ENCODE peak calls at places on chromosomes 7 and 10, in seven cellular contexts. V is cardiac fibroblast, Q is Panc1, P is AG10803, O is neural progenitor cell, T is heart right ventricle, G is ovary. C is an unnamed sample.

GRCh38 chr10:94066411-94066810 is 72.7 kb downstream of the PLCE1 start:
- DNase-seq in Q (no peak), O (peak), T (no peak), V (peak), P (peak), G (no peak), C (no peak)

GRCh38 chr10:36450385-36450784 is 675.0 kb upstream of the ANKRD30A start:
- DNase-seq in V (peak), O (no peak), G (no peak), Q (no peak), P (peak), T (no peak), C (no peak)

GRCh38 chr10:122225324-122225723 is 45.8 kb upstream of the BTBD16 start:
- DNase-seq in Q (no peak), O (no peak), G (no peak), T (no peak), V (no peak), P (no peak), C (no peak)

GRCh38 chr7:140304071-140304799 is 94.1 kb downstream of the SLC37A3 start:
- DNase-seq in G (no peak), Q (no peak), P (peak), V (peak), T (no peak), O (no peak), C (peak)

GRCh38 chr10:99920901-99921300 is 88.8 kb downstream of the DNMBP start:
- DNase-seq in T (no peak), O (no peak), V (peak), Q (no peak), P (peak), G (no peak), C (no peak)

GRCh38 chr7:101943889-101944605 is 126.6 kb downstream of the CUX1 start:
- DNase-seq in T (no peak), G (no peak), Q (no peak), V (no peak), O (no peak), P (no peak), C (no peak)

GRCh38 chr7:96952974-96953391 is 52.4 kb upstream of the DLX6 start:
- DNase-seq in O (no peak), T (no peak), P (peak), Q (no peak), G (no peak), V (peak), C (no peak)

GRCh38 chr10:126235979-126236851 is 152.1 kb downstream of the ADAM12 start:
- DNase-seq in V (no peak), P (no peak), O (no peak), G (no peak), T (no peak), Q (no peak), C (no peak)

GRCh38 chr10:117546020-117546629 is 3.6 kb downstream of the EMX2 start:
- DNase-seq in Q (no peak), O (no peak), P (no peak), V (no peak), G (no peak), T (no peak), C (no peak)

GRCh38 chr7:116547347-116547746 is 22.5 kb downstream of the CAV1 start:
- DNase-seq in T (no peak), P (peak), V (peak), O (no peak), Q (no peak), G (no peak), C (no peak)

GRCh38 chr10:70990661-70991060 is 102.3 kb upstream of the PCBD1 start:
- DNase-seq in Q (no peak), G (no peak), P (no peak), O (no peak), V (no peak), T (no peak), C (no peak)

GRCh38 chr10:124124123-124124768 is 30.8 kb upstream of the CHST15 start:
- DNase-seq in P (no peak), G (no peak), V (no peak), Q (no peak), O (no peak), T (no peak), C (no peak)

GRCh38 chr10:27448926-27449325 is 55.2 kb upstream of the RAB18 start:
- DNase-seq in G (no peak), Q (no peak), O (no peak), T (no peak), V (peak), P (peak), C (no peak)

GRCh38 chr10:86046845-86047460 is 319.6 kb downstream of the GRID1 start:
- DNase-seq in Q (no peak), G (no peak), P (no peak), V (no peak), O (no peak), T (no peak), C (no peak)

GRCh38 chr10:27742926-27743735 is 2.5 kb downstream of the MKX start:
- DNase-seq in O (peak), P (peak), T (no peak), Q (no peak), V (peak), G (peak), C (no peak)

GRCh38 chr7:158531661-158532060 is 56.0 kb downstream of the PTPRN2 start:
- DNase-seq in O (no peak), V (no peak), T (no peak), G (no peak), P (no peak), Q (no peak), C (no peak)

GRCh38 chr10:101041252-101041761 is 10.3 kb downstream of the SFXN3 start:
- DNase-seq in V (peak), T (peak), O (peak), G (peak), P (peak), Q (no peak), C (peak)

GRCh38 chr10:44933117-44933450 is 21.9 kb downstream of the TMEM72 start:
- DNase-seq in Q (no peak), T (no peak), P (no peak), G (no peak), V (no peak), O (no peak), C (no peak)

GRCh38 chr7:141685285-141686035 is 16.5 kb downstream of the DENND11 start:
- DNase-seq in O (no peak), T (no peak), V (no peak), G (no peak), P (no peak), Q (no peak), C (no peak)

GRCh38 chr7:86930554-86931307 is 128.7 kb downstream of the ELAPOR2 start:
- DNase-seq in O (no peak), T (no peak), G (no peak), Q (no peak), V (no peak), P (peak), C (no peak)

GRCh38 chr10:96998329-96998888 is 166.3 kb downstream of the LCOR start:
- DNase-seq in Q (no peak), T (no peak), O (no peak), V (peak), P (peak), G (peak), C (no peak)

GRCh38 chr10:44913312-44914079 is 2.4 kb downstream of the TMEM72 start:
- DNase-seq in T (no peak), O (no peak), Q (no peak), G (no peak), P (no peak), V (peak), C (no peak)

GRCh38 chr10:75508239-75508813 is 76.9 kb downstream of the LRMDA start:
- DNase-seq in O (no peak), T (no peak), P (peak), V (peak), G (no peak), Q (no peak), C (no peak)

GRCh38 chr7:13742126-13742525 is 247.3 kb downstream of the ETV1 start:
- DNase-seq in O (no peak), G (no peak), P (peak), Q (no peak), T (no peak), V (peak), C (no peak)

GRCh38 chr7:100965723-100966541 is 3.4 kb upstream of the MUC12 start:
- DNase-seq in T (peak), G (peak), P (peak), O (peak), V (peak), Q (no peak), C (peak)

GRCh38 chr7:25216837-25217236 is 11.4 kb downstream of the NPVF start:
- DNase-seq in Q (peak), O (peak), T (no peak), V (peak), G (no peak), P (peak), C (no peak)

GRCh38 chr7:36730046-36730445 is 5.8 kb upstream of the AOAH start:
- DNase-seq in O (no peak), Q (no peak), G (no peak), P (no peak), T (no peak), V (no peak), C (no peak)

GRCh38 chr7:135859548-135859947 is 110.9 kb upstream of the FAM180A start:
- DNase-seq in O (no peak), V (peak), Q (no peak), T (no peak), P (peak), G (no peak), C (no peak)

GRCh38 chr7:108002726-108003590 is at the start of gene LAMB1:
- DNase-seq in P (peak), Q (no peak), V (peak), O (peak), G (peak), T (peak), C (no peak)

GRCh38 chr7:41028591-41028990 is 674.3 kb downstream of the INHBA start:
- DNase-seq in P (no peak), V (peak), G (no peak), Q (no peak), T (no peak), O (no peak), C (no peak)

GRCh38 chr10:89392974-89393373 is 551 bp downstream of the IFIT1 start:
- DNase-seq in O (no peak), Q (no peak), P (peak), T (no peak), G (peak), V (peak), C (no peak)

GRCh38 chr10:3131098-3131497 is 41.5 kb downstream of the PITRM1 start:
- DNase-seq in T (no peak), O (no peak), V (peak), G (no peak), P (no peak), Q (no peak), C (no peak)

GRCh38 chr7:16463520-16463919 is 2.0 kb downstream of the SOSTDC1 start:
- DNase-seq in G (no peak), V (no peak), T (no peak), O (no peak), Q (no peak), P (no peak), C (no peak)

GRCh38 chr7:87918740-87919139 is 15.3 kb upstream of the ADAM22 start:
- DNase-seq in T (no peak), V (no peak), Q (no peak), P (no peak), O (no peak), G (no peak), C (no peak)

GRCh38 chr7:124489925-124490324 is 275.7 kb downstream of the GPR37 start:
- DNase-seq in Q (no peak), V (no peak), P (no peak), T (no peak), O (no peak), G (no peak), C (no peak)

GRCh38 chr7:142478479-142479220 is 220.8 kb upstream of the PRSS58 start:
- DNase-seq in P (peak), Q (no peak), G (no peak), V (peak), O (peak), T (no peak), C (no peak)

GRCh38 chr10:102780246-102780645 is 36.5 kb downstream of the WBP1L start:
- DNase-seq in P (peak), T (no peak), G (no peak), Q (no peak), O (no peak), V (peak), C (no peak)

GRCh38 chr10:102781921-102782542 is 38.3 kb downstream of the WBP1L start:
- DNase-seq in P (peak), V (peak), O (no peak), Q (no peak), T (no peak), G (peak), C (no peak)

GRCh38 chr10:102781089-102781920 is 37.6 kb downstream of the WBP1L start:
- DNase-seq in V (no peak), O (peak), G (peak), Q (no peak), P (no peak), T (no peak), C (no peak)

GRCh38 chr10:102783541-102783930 is 39.8 kb downstream of the WBP1L start:
- DNase-seq in V (peak), P (no peak), O (no peak), G (no peak), Q (no peak), T (no peak), C (no peak)

GRCh38 chr10:102782698-102783540 is 39.2 kb downstream of the WBP1L start:
- DNase-seq in P (peak), G (peak), T (peak), V (peak), O (no peak), Q (no peak), C (no peak)
- H3K4me3 ChIP-seq in P (no peak), G (peak), T (peak), V (peak), O (no peak), Q (no peak), C (no peak)

GRCh38 chr10:19815036-19815435 is 1.2 kb upstream of the PLXDC2 start:
- DNase-seq in O (no peak), T (no peak), Q (no peak), G (no peak), P (no peak), V (no peak), C (no peak)

GRCh38 chr10:19815478-19816419 is 483 bp upstream of the PLXDC2 start:
- DNase-seq in V (peak), P (no peak), T (peak), Q (no peak), G (peak), O (peak), C (no peak)

GRCh38 chr10:19819419-19820033 is 3.3 kb downstream of the PLXDC2 start:
- DNase-seq in P (peak), T (no peak), G (peak), V (peak), Q (peak), O (peak), C (no peak)

GRCh38 chr10:19816420-19817250 is at the start of gene PLXDC2:
- DNase-seq in P (peak), T (peak), G (peak), O (peak), V (peak), Q (no peak), C (no peak)

DNA sequence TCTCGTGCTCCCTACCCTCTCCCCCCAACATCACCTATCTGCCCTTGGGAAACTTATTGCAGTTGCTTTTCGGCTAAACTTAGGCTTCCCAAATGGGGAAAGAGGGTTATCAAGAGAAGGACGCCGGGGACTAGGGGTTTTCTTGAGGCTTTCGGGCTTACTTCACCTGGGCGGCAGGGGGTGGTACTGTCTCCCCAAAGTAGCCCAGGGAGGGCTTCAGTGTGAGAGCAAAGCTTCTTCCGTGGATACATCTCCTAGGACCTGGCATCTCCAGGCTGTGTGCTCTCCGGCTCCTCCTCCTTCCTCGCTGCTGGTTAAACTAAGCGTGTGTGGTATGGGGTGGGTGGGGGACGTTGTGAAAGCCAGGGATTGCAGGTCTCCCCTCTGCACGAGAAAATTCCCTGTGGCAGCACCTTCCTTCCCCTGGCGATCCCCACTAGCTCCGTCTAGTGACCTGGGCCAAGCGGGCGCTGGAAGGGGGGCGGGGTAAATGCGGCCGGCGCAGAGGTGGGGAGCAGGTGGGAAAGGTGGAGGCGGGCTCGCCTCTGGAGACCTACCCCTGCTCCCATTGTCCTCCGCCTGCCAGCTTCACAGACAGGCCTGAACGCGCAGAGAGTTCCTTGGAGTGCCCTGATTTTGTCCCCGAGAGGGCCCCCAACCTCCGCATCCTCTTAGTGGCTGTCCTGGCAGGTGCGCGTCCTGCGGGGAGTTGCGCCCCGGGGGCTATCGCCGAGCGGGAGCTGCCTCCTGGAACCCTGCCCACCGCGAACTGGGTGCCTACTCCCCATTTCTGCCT is 1.2 kb downstream of the PLXDC2 start:
- DNase-seq in O (peak), V (no peak), T (peak), P (no peak), G (peak), Q (no peak), C (no peak)
- TF ChIP-seq CTCF in O (peak), V (peak), T (peak), P (no peak), G (no peak), Q (no peak), C (no peak)

GRCh38 chr7:44071726-44072363 is 6.5 kb upstream of the PGAM2 start:
- DNase-seq in O (no peak), V (no peak), G (no peak), P (no peak), T (no peak), Q (no peak), C (no peak)

GRCh38 chr7:44075296-44076075 is 6.8 kb downstream of the POLM start:
- DNase-seq in V (no peak), T (no peak), O (no peak), P (no peak), G (no peak), Q (no peak), C (no peak)

GRCh38 chr7:44074349-44074695 is 8.0 kb downstream of the POLM start:
- DNase-seq in O (no peak), V (no peak), Q (no peak), G (no peak), P (no peak), T (no peak), C (no peak)

GRCh38 chr7:44072364-44073231 is 7.2 kb upstream of the PGAM2 start:
- DNase-seq in V (peak), P (peak), O (peak), Q (no peak), G (peak), T (peak), C (peak)

GRCh38 chr7:44073664-44074348 is 8.4 kb upstream of the PGAM2 start:
- DNase-seq in O (no peak), V (peak), G (peak), Q (no peak), T (peak), P (peak), C (peak)
- H3K4me3 ChIP-seq in O (no peak), V (no peak), G (no peak), Q (no peak), T (no peak), P (no peak), C (no peak)

GRCh38 chr10:91759581-91759986 is 38.6 kb upstream of the TNKS2 start:
- DNase-seq in P (no peak), T (no peak), Q (no peak), V (peak), G (no peak), O (no peak), C (no peak)

GRCh38 chr10:91762878-91763277 is 35.3 kb upstream of the TNKS2 start:
- DNase-seq in G (no peak), V (no peak), O (no peak), T (no peak), P (no peak), Q (no peak), C (no peak)

GRCh38 chr10:91756286-91756685 is 41.9 kb upstream of the TNKS2 start:
- DNase-seq in G (no peak), V (peak), P (peak), O (no peak), T (no peak), Q (no peak), C (no peak)

GRCh38 chr10:91758303-91759146 is 39.7 kb upstream of the TNKS2 start:
- DNase-seq in G (no peak), T (no peak), Q (peak), O (peak), P (peak), V (peak), C (no peak)
- TF ChIP-seq CTCF in G (no peak), T (peak), Q (peak), O (peak), P (peak), V (peak), C (peak)

GRCh38 chr7:29826530-29826822 is 20.2 kb downstream of the WIPF3 start:
- DNase-seq in T (no peak), P (no peak), Q (no peak), G (no peak), V (no peak), O (no peak), C (no peak)

GRCh38 chr7:29831705-29832104 is 25.4 kb downstream of the WIPF3 start:
- DNase-seq in P (no peak), O (no peak), T (no peak), G (no peak), V (no peak), Q (no peak), C (no peak)

GRCh38 chr7:29826904-29827303 is 20.6 kb downstream of the WIPF3 start:
- DNase-seq in Q (no peak), T (no peak), V (no peak), P (no peak), O (no peak), G (no peak), C (no peak)

DNA sequence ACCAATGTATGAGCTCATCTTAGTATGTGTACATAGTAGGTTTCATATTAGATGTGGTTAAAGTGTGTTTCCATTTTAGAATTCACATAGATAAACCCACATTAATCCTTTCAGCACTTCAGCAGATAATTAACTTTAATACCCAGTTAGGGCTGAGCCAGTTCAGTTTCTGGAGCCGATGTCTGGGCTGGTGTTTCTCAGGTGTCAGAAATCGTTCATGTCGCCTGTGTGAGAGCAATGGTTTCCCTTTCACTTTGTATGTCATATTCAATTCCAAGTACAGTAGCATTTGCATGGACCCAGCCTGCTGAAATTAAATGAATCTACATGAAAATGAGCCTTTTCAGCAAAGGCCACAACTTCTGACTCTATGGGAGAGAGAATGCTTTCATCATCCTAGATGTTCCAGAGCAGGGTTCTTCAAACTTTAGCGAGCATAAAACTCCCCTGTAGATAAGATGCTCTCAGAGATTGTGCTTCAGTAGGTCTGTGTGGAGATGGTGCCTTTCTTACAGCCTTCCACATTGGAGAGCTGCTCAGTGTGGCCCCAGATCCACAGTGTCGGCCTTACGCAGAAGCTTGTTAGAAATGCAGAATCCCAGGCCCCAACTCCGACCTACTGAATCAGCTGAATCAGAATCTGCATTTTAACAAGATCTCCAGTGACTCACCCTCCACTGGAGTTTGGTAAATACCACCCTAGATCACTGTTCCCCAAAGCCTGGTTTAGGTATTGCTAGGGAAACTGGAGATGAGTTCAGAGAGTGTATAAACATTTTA is 19.6 kb downstream of the WIPF3 start:
- DNase-seq in O (no peak), G (no peak), Q (no peak), V (no peak), P (no peak), T (no peak), C (no peak)
- H3K4me3 ChIP-seq in O (no peak), G (no peak), Q (no peak), V (no peak), P (no peak), T (peak), C (no peak)

C was measured in CD8-positive, alpha-beta T cell.